ENCODE peak calls at places on chromosomes 16 and 17, in eight cellular contexts. I is psoas muscle; E is CD4-positive, alpha-beta memory T cell; Y is hepatocyte; P is CD8-positive, alpha-beta T cell; L is cardiac fibroblast; W is CD8-positive, alpha-beta memory T cell; Q is breast epithelium. F is an unnamed sample.

GRCh38 chr17:18184143-18185007 is 747 bp downstream of the ALKBH5 start:
- DNase-seq in I (peak; percentile 54), E (peak; percentile 74), Y (peak; percentile 67), P (peak; percentile 89), L (peak; percentile 43), W (peak; percentile 71), Q (peak; percentile 62), F (peak; percentile 46)

GRCh38 chr16:85751665-85752501 is 987 bp upstream of the C16orf74 start:
- DNase-seq in I (no peak), E (no peak), Y (no peak), P (no peak), L (peak; percentile 62), W (no peak), Q (no peak), F (no peak)

GRCh38 chr17:79792984-79793923 is 3.6 kb downstream of the CBX8 start:
- DNase-seq in I (peak; percentile 55), E (no peak), Y (peak; percentile 76), P (no peak), L (no peak), W (no peak), Q (no peak), F (peak; percentile 70)

GRCh38 chr17:50361561-50362480 is 11.2 kb downstream of the MRPL27 start:
- DNase-seq in I (peak; percentile 47), E (peak; percentile 55), Y (peak; percentile 84), P (peak; percentile 53), L (peak; percentile 79), W (peak; percentile 35), Q (no peak), F (peak; percentile 89)

GRCh38 chr17:15966879-15967248 is 21.9 kb downstream of the ADORA2B start:
- DNase-seq in I (no peak), E (no peak), Y (no peak), P (no peak), L (no peak), W (no peak), Q (no peak), F (no peak)

GRCh38 chr16:65083181-65083845 is 38.5 kb downstream of the CDH11 start:
- DNase-seq in I (no peak), E (no peak), Y (no peak), P (no peak), L (peak; percentile 54), W (no peak), Q (no peak), F (no peak)

GRCh38 chr17:81428521-81428920 is 33.3 kb downstream of the BAHCC1 start:
- DNase-seq in I (no peak), E (no peak), Y (no peak), P (no peak), L (no peak), W (no peak), Q (no peak), F (no peak)

GRCh38 chr16:46739934-46740333 is 8.2 kb downstream of the MYLK3 start:
- DNase-seq in I (no peak), E (no peak), Y (no peak), P (no peak), L (no peak), W (no peak), Q (no peak), F (no peak)

GRCh38 chr16:67926181-67926742 is 5.4 kb downstream of the CTRL start:
- DNase-seq in I (peak; percentile 35), E (no peak), Y (no peak), P (peak; percentile 2), L (peak; percentile 63), W (no peak), Q (peak; percentile 71), F (peak; percentile 65)

GRCh38 chr16:15672514-15673167 is 22.6 kb downstream of the NDE1 start:
- DNase-seq in I (peak; percentile 91), E (peak; percentile 89), Y (peak; percentile 74), P (peak; percentile 88), L (peak; percentile 99), W (peak; percentile 38), Q (peak; percentile 86), F (peak; percentile 98)

GRCh38 chr16:49854227-49855203 is 1.4 kb downstream of the ZNF423 start:
- DNase-seq in I (peak; percentile 63), E (no peak), Y (peak; percentile 80), P (no peak), L (peak; percentile 50), W (no peak), Q (no peak), F (no peak)

GRCh38 chr16:66382171-66382965 is 15.9 kb downstream of the CDH5 start:
- DNase-seq in I (no peak), E (no peak), Y (no peak), P (no peak), L (peak; percentile 93), W (no peak), Q (no peak), F (peak; percentile 63)

DNA sequence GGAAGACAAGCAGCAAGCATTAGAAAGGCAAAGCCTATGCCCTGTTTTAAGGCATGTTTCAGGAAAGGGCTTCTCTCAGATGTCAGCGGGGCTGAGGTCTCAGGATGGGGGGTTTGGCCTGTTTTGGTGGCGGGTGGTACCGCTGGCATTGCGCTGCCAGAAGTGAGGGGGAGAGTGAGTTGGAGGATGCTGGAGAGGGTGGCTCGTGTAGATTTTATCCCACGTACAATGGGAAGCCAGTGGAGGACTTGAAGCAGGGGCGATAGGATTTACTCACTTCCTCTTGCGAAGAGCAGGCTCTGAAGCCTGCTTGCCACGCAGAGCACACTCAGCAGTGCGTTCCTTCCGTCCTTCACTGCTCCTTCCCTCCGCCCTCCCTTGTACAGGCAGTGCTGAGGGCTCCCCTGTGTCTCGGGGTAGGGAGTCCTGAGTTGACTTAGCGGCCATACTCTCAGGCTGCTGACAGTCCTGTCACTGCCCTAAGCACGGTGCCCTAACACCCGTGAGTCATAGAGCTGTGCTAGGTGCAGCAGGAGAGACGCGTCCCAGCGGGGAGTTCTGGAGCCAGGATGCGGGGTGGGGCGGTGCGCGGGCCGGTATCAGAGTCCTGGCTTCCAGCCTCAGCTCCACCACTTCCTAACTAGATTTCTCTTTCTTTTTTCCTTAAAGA is 113.1 kb downstream of the SNX29 start:
- DNase-seq in I (peak; percentile 34), E (no peak), Y (peak; percentile 81), P (peak; percentile 35), L (peak; percentile 70), W (no peak), Q (peak; percentile 36), F (peak; percentile 80)
- H3K4me3 ChIP-seq in I (peak overlapping the region; percentile 22), E (peak overlapping the region; percentile 32), Y (no peak overlapping the region), P (peak overlapping the region; percentile 55), L (peak overlapping the region; percentile 2), W (peak overlapping the region; percentile 1), Q (peak overlapping the region; percentile 55), F (peak overlapping the region; percentile 52)

GRCh38 chr17:41666708-41667279 is 21.9 kb upstream of the EIF1 start:
- DNase-seq in I (peak; percentile 85), E (peak; percentile 81), Y (peak; percentile 89), P (peak; percentile 83), L (peak; percentile 75), W (peak; percentile 83), Q (peak; percentile 89), F (peak; percentile 76)

GRCh38 chr17:41666336-41666680 is 22.4 kb upstream of the EIF1 start:
- DNase-seq in I (peak; percentile 27), E (peak; percentile 74), Y (peak; percentile 75), P (peak; percentile 78), L (peak; percentile 71), W (peak; percentile 68), Q (no peak), F (peak; percentile 80)

GRCh38 chr17:41664587-41665565 is 23.8 kb upstream of the EIF1 start:
- DNase-seq in I (no peak), E (no peak), Y (no peak), P (no peak), L (no peak), W (no peak), Q (no peak), F (no peak)

GRCh38 chr17:41665566-41666335 is 22.9 kb upstream of the EIF1 start:
- DNase-seq in I (peak; percentile 88), E (peak; percentile 88), Y (peak; percentile 95), P (peak; percentile 84), L (peak; percentile 79), W (peak; percentile 88), Q (peak; percentile 93), F (peak; percentile 83)

GRCh38 chr17:41667280-41668008 is 21.2 kb upstream of the EIF1 start:
- DNase-seq in I (no peak), E (no peak), Y (no peak), P (no peak), L (no peak), W (no peak), Q (no peak), F (no peak)
- H3K4me3 ChIP-seq in I (no peak overlapping the region), E (peak overlapping the region; percentile 69), Y (no peak overlapping the region), P (no peak overlapping the region), L (no peak overlapping the region), W (no peak overlapping the region), Q (no peak overlapping the region), F (no peak overlapping the region)

DNA sequence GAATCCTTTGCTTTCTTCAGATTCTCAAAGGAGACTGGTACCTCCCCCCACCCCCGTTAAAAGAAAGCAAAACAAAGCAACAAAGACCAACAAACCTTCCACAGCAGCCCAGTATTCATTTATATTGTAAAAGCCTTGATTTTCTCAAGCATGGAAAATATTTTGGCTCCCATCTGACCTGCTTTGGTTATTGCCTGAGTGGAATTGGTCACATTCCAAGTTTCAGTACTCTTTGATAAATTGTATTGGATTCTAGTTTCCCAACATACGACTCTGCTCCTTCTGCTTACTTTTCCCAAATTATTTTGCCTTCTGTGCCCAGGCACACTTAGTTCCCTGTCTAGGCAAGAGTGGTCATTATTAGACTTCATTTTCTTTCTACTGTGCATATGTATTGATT is 1.3 kb downstream of the ABCC11 start:
- DNase-seq in I (no peak), E (no peak), Y (no peak), P (no peak), L (no peak), W (no peak), Q (no peak), F (peak; percentile 51)
- H3K4me3 ChIP-seq in I (peak overlapping the region; percentile 87), E (no peak overlapping the region), Y (no peak overlapping the region), P (no peak overlapping the region), L (no peak overlapping the region), W (no peak overlapping the region), Q (peak overlapping the region; percentile 87), F (no peak overlapping the region)

GRCh38 chr17:46982577-46982976 is 3.5 kb upstream of the RPRML start:
- DNase-seq in I (no peak), E (no peak), Y (no peak), P (no peak), L (no peak), W (no peak), Q (no peak), F (no peak)
- H3K4me3 ChIP-seq in I (no peak overlapping the region), E (no peak overlapping the region), Y (no peak overlapping the region), P (no peak overlapping the region), L (no peak overlapping the region), W (no peak overlapping the region), Q (no peak overlapping the region), F (no peak overlapping the region)

GRCh38 chr16:69924041-69924775 is 26.9 kb upstream of the CLEC18A start:
- DNase-seq in I (no peak), E (no peak), Y (no peak), P (no peak), L (no peak), W (no peak), Q (no peak), F (no peak)

GRCh38 chr16:69927056-69927757 is 23.9 kb upstream of the CLEC18A start:
- DNase-seq in I (peak; percentile 76), E (no peak), Y (peak; percentile 32), P (no peak), L (peak; percentile 77), W (no peak), Q (no peak), F (peak; percentile 84)

GRCh38 chr16:69926241-69926640 is 24.9 kb upstream of the CLEC18A start:
- DNase-seq in I (no peak), E (no peak), Y (no peak), P (no peak), L (no peak), W (no peak), Q (no peak), F (no peak)

GRCh38 chr16:69925311-69925710 is 25.8 kb upstream of the CLEC18A start:
- DNase-seq in I (no peak), E (no peak), Y (no peak), P (no peak), L (no peak), W (no peak), Q (no peak), F (no peak)

GRCh38 chr16:69924777-69925191 is 26.4 kb upstream of the CLEC18A start:
- DNase-seq in I (peak; percentile 59), E (no peak), Y (peak; percentile 51), P (no peak), L (peak; percentile 90), W (no peak), Q (no peak), F (peak; percentile 85)
- H3K4me3 ChIP-seq in I (peak overlapping the region; percentile 47), E (no peak overlapping the region), Y (no peak overlapping the region), P (no peak overlapping the region), L (no peak overlapping the region), W (no peak overlapping the region), Q (peak overlapping the region; percentile 60), F (peak overlapping the region; percentile 14)

F was measured in choroid plexus epithelial cell.